ENCODE peak calls at places on chromosomes 5 and 9, in six cellular contexts. Q is nephron progenitor cell, K is IMR-90, E is coronary artery, L is cardiac muscle cell, B is type B pancreatic cell. M is an unnamed sample.

GRCh38 chr5:123487298-123487697 is 24.7 kb upstream of the CSNK1G3 start:
- DNase-seq in Q (no peak), K (peak; percentile 47), E (no peak), L (peak; percentile 49), B (no peak), M (no peak)

GRCh38 chr9:6090272-6090671 is 74.8 kb upstream of the RANBP6 start:
- DNase-seq in Q (no peak), K (no peak), E (no peak), L (no peak), B (no peak), M (no peak)

GRCh38 chr9:131965101-131965500 is 114.6 kb downstream of the MED27 start:
- DNase-seq in Q (no peak), K (no peak), E (no peak), L (no peak), B (no peak), M (no peak)

GRCh38 chr5:135155616-135156214 is 121.7 kb upstream of the PITX1 start:
- DNase-seq in Q (no peak), K (no peak), E (no peak), L (no peak), B (peak; percentile 3), M (no peak)

GRCh38 chr5:95526871-95527270 is 27.9 kb downstream of the SKIC3 start:
- DNase-seq in Q (no peak), K (peak; percentile 17), E (no peak), L (no peak), B (no peak), M (no peak)

GRCh38 chr9:3887121-3887797 is 361.5 kb upstream of the RFX3 start:
- DNase-seq in Q (no peak), K (no peak), E (no peak), L (no peak), B (no peak), M (no peak)

GRCh38 chr5:45038366-45038987 is 229.7 kb downstream of the MRPS30 start:
- DNase-seq in Q (peak; percentile 4), K (peak; percentile 0), E (no peak), L (peak; percentile 15), B (no peak), M (peak; percentile 1)

GRCh38 chr5:102845041-102845440 is 89.9 kb downstream of the PAM start:
- DNase-seq in Q (no peak), K (no peak), E (no peak), L (no peak), B (no peak), M (no peak)

GRCh38 chr9:75866273-75866871 is 24.1 kb upstream of the PCSK5 start:
- DNase-seq in Q (peak; percentile 62), K (peak; percentile 44), E (no peak), L (peak; percentile 66), B (no peak), M (peak; percentile 55)

GRCh38 chr5:65133473-65134110 is 348.1 kb downstream of the ADAMTS6 start:
- DNase-seq in Q (no peak), K (no peak), E (no peak), L (no peak), B (no peak), M (no peak)

GRCh38 chr5:55706230-55706629 is 5.9 kb downstream of the SLC38A9 start:
- DNase-seq in Q (no peak), K (no peak), E (no peak), L (no peak), B (no peak), M (no peak)

GRCh38 chr5:16018970-16019369 is 160.6 kb downstream of the MARCHF11 start:
- DNase-seq in Q (no peak), K (no peak), E (no peak), L (no peak), B (no peak), M (no peak)

GRCh38 chr5:172444626-172445365 is 9.5 kb downstream of the SH3PXD2B start:
- DNase-seq in Q (no peak), K (no peak), E (no peak), L (no peak), B (no peak), M (no peak)

GRCh38 chr5:80508844-80509243 is 20.9 kb downstream of the FAM151B start:
- DNase-seq in Q (no peak), K (no peak), E (no peak), L (no peak), B (no peak), M (no peak)

GRCh38 chr5:10461904-10462542 is 20.3 kb downstream of the ROPN1L start:
- DNase-seq in Q (no peak), K (no peak), E (no peak), L (no peak), B (no peak), M (no peak)

GRCh38 chr5:90483206-90483605 is 8.5 kb downstream of the POLR3G start:
- DNase-seq in Q (no peak), K (no peak), E (no peak), L (peak; percentile 49), B (no peak), M (no peak)

GRCh38 chr5:160439205-160439600 is 17.5 kb downstream of the PTTG1 start:
- DNase-seq in Q (peak; percentile 93), K (peak; percentile 64), E (peak; percentile 84), L (peak; percentile 85), B (peak; percentile 89), M (peak; percentile 92)

GRCh38 chr5:74468421-74468820 is 172.1 kb downstream of the ENC1 start:
- DNase-seq in Q (peak; percentile 13), K (no peak), E (no peak), L (no peak), B (no peak), M (no peak)

GRCh38 chr9:78236511-78236950 is 656 bp downstream of the CEP78 start:
- DNase-seq in Q (no peak), K (no peak), E (no peak), L (no peak), B (no peak), M (no peak)

GRCh38 chr5:175921066-175921730 is 46.9 kb downstream of the THOC3 start:
- DNase-seq in Q (no peak), K (no peak), E (no peak), L (no peak), B (no peak), M (no peak)

GRCh38 chr5:132425009-132425937 is 55.8 kb downstream of the SLC22A5 start:
- DNase-seq in Q (no peak), K (peak; percentile 95), E (no peak), L (peak; percentile 54), B (no peak), M (no peak)

GRCh38 chr9:120892748-120893584 is 16.0 kb upstream of the PHF19 start:
- DNase-seq in Q (no peak), K (peak; percentile 94), E (no peak), L (peak; percentile 38), B (no peak), M (no peak)

GRCh38 chr9:9750719-9751118 is 862.1 kb downstream of the PTPRD start:
- DNase-seq in Q (no peak), K (no peak), E (no peak), L (no peak), B (no peak), M (no peak)

GRCh38 chr9:121125590-121125989 is 50.8 kb downstream of the CNTRL start:
- DNase-seq in Q (no peak), K (no peak), E (no peak), L (no peak), B (no peak), M (no peak)

GRCh38 chr9:2354856-2355255 is 266.7 kb upstream of the VLDLR start:
- DNase-seq in Q (no peak), K (no peak), E (no peak), L (no peak), B (no peak), M (no peak)

GRCh38 chr9:29644514-29644913 is 2071.2 kb upstream of the C9orf72 start:
- DNase-seq in Q (no peak), K (no peak), E (no peak), L (no peak), B (no peak), M (no peak)

GRCh38 chr9:21470126-21470525 is 12.0 kb downstream of the IFNE start:
- DNase-seq in Q (no peak), K (no peak), E (no peak), L (no peak), B (no peak), M (no peak)

GRCh38 chr5:135310328-135310989 is 88.6 kb downstream of the MACROH2A1 start:
- DNase-seq in Q (no peak), K (peak; percentile 91), E (no peak), L (peak; percentile 24), B (peak; percentile 10), M (no peak)

GRCh38 chr9:12640021-12640587 is 53.1 kb upstream of the TYRP1 start:
- DNase-seq in Q (no peak), K (peak; percentile 43), E (no peak), L (peak; percentile 81), B (no peak), M (no peak)

GRCh38 chr5:140345919-140346347 is 470 bp downstream of the HBEGF start:
- DNase-seq in Q (peak; percentile 66), K (peak; percentile 66), E (no peak), L (peak; percentile 74), B (no peak), M (peak; percentile 50)

GRCh38 chr9:115191667-115192066 is 73.7 kb upstream of the TNC start:
- DNase-seq in Q (no peak), K (no peak), E (no peak), L (no peak), B (no peak), M (no peak)

GRCh38 chr9:111483419-111483861 is 743 bp downstream of the ECPAS start:
- DNase-seq in Q (no peak), K (no peak), E (no peak), L (no peak), B (no peak), M (no peak)

DNA sequence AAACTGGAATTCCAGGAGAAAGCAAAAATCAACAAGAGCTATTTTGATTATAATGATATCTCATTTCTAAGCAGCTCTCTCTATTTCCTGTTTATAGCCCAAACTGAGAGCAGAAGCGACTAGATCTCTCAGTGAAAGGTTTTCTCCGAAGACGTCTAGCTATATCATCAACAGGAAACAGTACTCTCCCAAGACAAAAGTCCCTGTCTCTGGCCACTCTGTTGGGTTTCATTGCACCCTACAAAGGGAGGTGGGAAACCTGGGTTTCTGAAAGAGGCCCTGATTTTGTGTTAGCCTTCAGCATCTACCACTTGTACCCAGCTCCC is 188.3 kb downstream of the PALM2AKAP2 start:
- DNase-seq in Q (no peak), K (peak; percentile 29), E (no peak), L (no peak), B (no peak), M (no peak)
- TF ChIP-seq CTCF in Q (no peak), K (no peak), E (no peak), L (no peak), B (no peak), M (no peak)

GRCh38 chr9:13688990-13689600 is 409.6 kb upstream of the MPDZ start:
- DNase-seq in Q (no peak), K (no peak), E (no peak), L (peak; percentile 50), B (no peak), M (no peak)
- TF ChIP-seq CTCF in Q (no peak), K (peak; percentile 13), E (no peak), L (peak; percentile 66), B (peak; percentile 66), M (peak; percentile 52)

DNA sequence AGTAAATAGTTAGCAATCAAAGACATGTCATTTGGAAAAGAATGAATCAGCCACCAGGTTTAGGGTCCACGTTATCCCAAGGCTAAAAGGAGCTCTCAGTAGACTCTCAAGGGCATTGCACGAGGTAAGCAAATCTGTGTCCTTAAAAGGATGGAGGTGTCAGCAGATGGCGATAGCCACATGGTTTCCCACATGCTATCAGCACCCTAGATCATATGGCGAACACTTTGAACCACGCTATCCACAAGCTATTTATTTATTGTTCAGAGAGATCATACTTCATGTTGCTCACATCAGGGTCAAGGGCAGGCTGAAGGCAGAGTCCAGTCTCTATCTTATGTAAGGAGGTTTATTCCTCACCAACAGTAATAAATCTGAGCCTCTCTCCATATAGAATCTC is 43.7 kb downstream of the CDH6 start:
- DNase-seq in Q (no peak), K (peak; percentile 32), E (no peak), L (peak; percentile 23), B (no peak), M (no peak)
- TF ChIP-seq CTCF in Q (no peak), K (no peak), E (no peak), L (no peak), B (no peak), M (no peak)

GRCh38 chr9:36728651-36729520 is 156.2 kb downstream of the MELK start:
- DNase-seq in Q (peak; percentile 95), K (peak; percentile 78), E (no peak), L (peak; percentile 87), B (peak; percentile 87), M (peak; percentile 94)
- TF ChIP-seq CTCF in Q (peak; percentile 95), K (peak; percentile 83), E (no peak), L (peak; percentile 86), B (peak; percentile 93), M (peak; percentile 95)